ENCODE peak calls at places on chromosome 7, in five cellular contexts. I is fibroblast of the aortic adventitia; T is CD8-positive, alpha-beta T cell; J is HFF-Myc; C is mesothelial cell of epicardium. M is an unnamed sample.

GRCh38 chr7:93036807-93037206 is 81.0 kb downstream of the SAMD9 start:
- DNase-seq in I (no peak), T (no peak), J (no peak), C (no peak), M (no peak)

GRCh38 chr7:99016196-99016595 is 127.7 kb downstream of the SMURF1 start:
- DNase-seq in I (no peak), T (no peak), J (no peak), C (no peak), M (no peak)

GRCh38 chr7:82925331-82925730 is 237.4 kb downstream of the PCLO start:
- DNase-seq in I (no peak), T (no peak), J (no peak), C (no peak), M (no peak)

GRCh38 chr7:118152632-118153031 is 31.3 kb upstream of the LSM8 start:
- DNase-seq in I (no peak), T (no peak), J (no peak), C (no peak), M (no peak)

GRCh38 chr7:27677912-27678612 is 15.4 kb upstream of the HIBADH start:
- DNase-seq in I (peak; percentile 94), T (no peak), J (peak; percentile 95), C (no peak), M (no peak)

GRCh38 chr7:38187794-38188472 is 9.9 kb downstream of the STARD3NL start:
- DNase-seq in I (no peak), T (no peak), J (no peak), C (no peak), M (no peak)

GRCh38 chr7:27166475-27167169 is 1.3 kb upstream of the HOXA9 start:
- DNase-seq in I (no peak), T (no peak), J (no peak), C (no peak), M (no peak)

GRCh38 chr7:90645784-90646183 is 49.7 kb downstream of the CDK14 start:
- DNase-seq in I (no peak), T (no peak), J (no peak), C (no peak), M (no peak)

GRCh38 chr7:83837683-83838082 is 188.7 kb upstream of the SEMA3E start:
- DNase-seq in I (no peak), T (no peak), J (no peak), C (no peak), M (no peak)

GRCh38 chr7:44348300-44348699 is 22.9 kb upstream of the CAMK2B start:
- DNase-seq in I (peak; percentile 42), T (no peak), J (no peak), C (no peak), M (no peak)

GRCh38 chr7:8147004-8147403 is 115.0 kb downstream of the ICA1 start:
- DNase-seq in I (no peak), T (no peak), J (no peak), C (no peak), M (no peak)

GRCh38 chr7:13641699-13642098 is 347.8 kb downstream of the ETV1 start:
- DNase-seq in I (peak; percentile 54), T (no peak), J (no peak), C (no peak), M (no peak)

GRCh38 chr7:41872951-41873350 is 170.1 kb upstream of the INHBA start:
- DNase-seq in I (peak; percentile 24), T (no peak), J (no peak), C (no peak), M (no peak)

GRCh38 chr7:76074306-76074971 is 26.5 kb downstream of the MDH2 start:
- DNase-seq in I (no peak), T (no peak), J (no peak), C (no peak), M (no peak)

GRCh38 chr7:45224832-45225231 is 67.2 kb downstream of the RAMP3 start:
- DNase-seq in I (no peak), T (no peak), J (no peak), C (no peak), M (no peak)

GRCh38 chr7:145036592-145037386 is 200.9 kb upstream of the TPK1 start:
- DNase-seq in I (peak; percentile 26), T (peak; percentile 23), J (peak; percentile 3), C (no peak), M (no peak)

GRCh38 chr7:112669306-112669705 is 120.9 kb downstream of the TMEM168 start:
- DNase-seq in I (no peak), T (no peak), J (no peak), C (no peak), M (no peak)

GRCh38 chr7:85125160-85125559 is 61.7 kb downstream of the SEMA3D start:
- DNase-seq in I (no peak), T (no peak), J (no peak), C (no peak), M (no peak)

GRCh38 chr7:4689668-4690067 is 7.6 kb downstream of the FOXK1 start:
- DNase-seq in I (no peak), T (no peak), J (no peak), C (no peak), M (no peak)

GRCh38 chr7:38311329-38311937 is 38.0 kb upstream of the TARP start:
- DNase-seq in I (no peak), T (no peak), J (no peak), C (no peak), M (no peak)

GRCh38 chr7:27576360-27576944 is 86.2 kb downstream of the HIBADH start:
- DNase-seq in I (peak; percentile 64), T (no peak), J (peak; percentile 31), C (no peak), M (no peak)

GRCh38 chr7:120733143-120733542 is 124.8 kb downstream of the TSPAN12 start:
- DNase-seq in I (peak; percentile 49), T (no peak), J (peak; percentile 3), C (no peak), M (no peak)

GRCh38 chr7:70082026-70082655 is 483.9 kb downstream of the AUTS2 start:
- DNase-seq in I (no peak), T (no peak), J (no peak), C (no peak), M (no peak)

GRCh38 chr7:109868215-109868614 is 1222.7 kb upstream of the LRRN3 start:
- DNase-seq in I (no peak), T (no peak), J (no peak), C (no peak), M (no peak)
- TF ChIP-seq CTCF in I (no peak), T (no peak), J (no peak), C (no peak), M (no peak)

GRCh38 chr7:74052628-74053027 is 24.7 kb downstream of the ELN start:
- DNase-seq in I (no peak), T (no peak), J (no peak), C (no peak), M (no peak)

GRCh38 chr7:74049997-74050798 is 22.2 kb downstream of the ELN start:
- DNase-seq in I (no peak), T (no peak), J (no peak), C (no peak), M (no peak)

GRCh38 chr7:74053589-74054186 is 25.7 kb downstream of the ELN start:
- DNase-seq in I (no peak), T (no peak), J (no peak), C (no peak), M (no peak)

GRCh38 chr7:74051193-74051592 is 23.2 kb downstream of the ELN start:
- DNase-seq in I (no peak), T (no peak), J (no peak), C (no peak), M (no peak)

GRCh38 chr7:74051629-74052410 is 23.8 kb downstream of the ELN start:
- DNase-seq in I (no peak), T (no peak), J (no peak), C (no peak), M (no peak)
- TF ChIP-seq CTCF in I (peak; percentile 19), T (no peak), J (peak; percentile 54), C (no peak), M (no peak)

DNA sequence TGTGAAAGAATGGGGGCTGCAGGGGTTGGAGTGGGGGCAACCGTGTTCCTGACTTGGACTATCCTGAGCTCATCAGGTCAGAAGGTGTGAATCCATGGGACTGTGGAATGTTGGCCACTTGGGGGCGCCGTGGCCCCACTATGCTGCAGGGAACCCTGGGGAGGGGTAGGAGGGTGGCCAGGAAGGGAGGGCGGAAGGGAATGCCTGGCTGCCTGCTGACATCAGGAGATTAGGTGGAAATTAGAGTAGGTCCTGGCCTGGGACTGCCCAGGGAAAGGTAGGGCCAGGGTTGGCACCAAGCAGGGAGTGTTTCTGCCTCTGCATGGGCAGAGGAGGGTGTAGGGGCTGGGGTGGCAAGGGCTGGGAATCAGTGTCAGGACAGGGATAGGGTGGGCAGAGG is 65.8 kb upstream of the PRSS58 start:
- DNase-seq in I (no peak), T (peak; percentile 52), J (no peak), C (no peak), M (no peak)
- TF ChIP-seq CTCF in I (peak; percentile 34), T (peak; percentile 51), J (peak; percentile 29), C (no peak), M (no peak)

GRCh38 chr7:101378808-101379207 is 16.1 kb downstream of the COL26A1 start:
- DNase-seq in I (peak; percentile 16), T (no peak), J (no peak), C (peak; percentile 27), M (no peak)
- TF ChIP-seq CTCF in I (no peak), T (no peak), J (no peak), C (no peak), M (no peak)

DNA sequence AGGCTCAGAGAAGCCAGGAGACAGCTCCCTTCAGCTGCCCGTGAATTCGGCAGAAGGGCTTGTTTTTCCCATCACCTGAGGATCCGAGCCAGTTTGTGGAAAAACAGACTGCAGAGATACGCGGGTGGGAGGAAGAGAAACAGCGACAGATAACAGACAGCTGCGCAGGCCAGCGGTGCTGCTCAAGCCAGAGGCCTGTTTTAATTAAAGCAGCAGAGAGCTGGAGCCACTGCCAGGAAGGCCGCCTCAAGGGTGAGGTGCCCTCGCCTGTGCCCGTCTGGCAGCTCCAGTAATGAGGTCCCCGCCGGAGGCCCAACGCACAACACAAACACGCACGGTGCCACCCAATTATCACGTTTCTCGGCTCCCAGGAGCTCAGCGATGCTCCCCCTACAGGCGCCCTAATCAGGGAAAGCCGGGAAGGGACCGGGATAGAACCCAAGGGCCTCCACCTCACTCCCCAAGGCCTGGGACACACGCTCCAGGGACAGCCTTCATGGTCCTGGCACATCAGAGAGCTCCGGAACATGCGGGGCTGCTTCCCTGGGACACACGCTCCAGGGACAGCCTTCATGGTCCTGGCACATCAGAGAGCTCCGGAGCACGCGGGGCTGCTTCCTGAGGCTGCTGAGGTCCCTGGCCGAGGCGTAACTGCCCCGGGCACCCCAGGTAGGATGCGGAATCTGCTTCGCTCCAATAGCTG is 60.6 kb upstream of the DNAAF5 start:
- DNase-seq in I (no peak), T (no peak), J (no peak), C (no peak), M (no peak)
- TF ChIP-seq CTCF in I (peak; percentile 28), T (no peak), J (peak; percentile 33), C (no peak), M (no peak)